ENCODE peak calls at places on chromosomes 7 and 10, in nine cellular contexts. H is tibial nerve, G is ovary, E is transverse colon, O is K562, A is A549, S is stomach, M is HepG2, F is H1. I is an unnamed sample.

GRCh38 chr7:11343818-11344413 is 370.2 kb downstream of the PHF14 start:
- DNase-seq in S (no peak), O (peak), F (no peak), H (peak), E (no peak), A (peak), G (no peak), M (peak), I (no peak)

GRCh38 chr7:153158204-153158603 is 398.7 kb downstream of the ACTR3B start:
- DNase-seq in M (no peak), S (no peak), G (no peak), H (no peak), F (no peak), E (no peak), O (no peak), A (no peak), I (no peak)

GRCh38 chr10:97136744-97137143 is 49.0 kb downstream of the SLIT1 start:
- DNase-seq in F (no peak), E (no peak), S (no peak), M (no peak), H (no peak), G (no peak), O (no peak), A (no peak), I (no peak)

GRCh38 chr7:129471402-129471827 is 30.9 kb upstream of the SMKR1 start:
- DNase-seq in H (no peak), M (no peak), S (no peak), E (no peak), G (no peak), O (no peak), A (no peak), F (no peak), I (no peak)

GRCh38 chr7:93374345-93374940 is 142.3 kb downstream of the VPS50 start:
- DNase-seq in G (no peak), O (peak), H (no peak), E (no peak), S (no peak), M (peak), F (no peak), A (peak), I (no peak)

GRCh38 chr10:49176310-49177268 is 11.6 kb downstream of the TMEM273 start:
- DNase-seq in S (no peak), H (no peak), M (no peak), E (no peak), O (peak), A (no peak), F (no peak), G (no peak), I (no peak)

GRCh38 chr7:29270979-29271658 is 76.5 kb downstream of the CHN2 start:
- DNase-seq in H (no peak), E (no peak), O (no peak), S (no peak), G (no peak), F (no peak), A (no peak), M (peak), I (no peak)

GRCh38 chr7:158957507-158957900 is 101.1 kb downstream of the DYNC2I1 start:
- DNase-seq in H (no peak), E (no peak), O (peak), M (no peak), S (peak), G (no peak), A (no peak), F (no peak), I (no peak)

GRCh38 chr10:60032723-60033122 is 126.4 kb upstream of the CCDC6 start:
- DNase-seq in O (peak), F (no peak), G (no peak), H (peak), M (peak), A (peak), E (peak), S (peak), I (no peak)

GRCh38 chr10:99534939-99535763 is 2.4 kb downstream of the NKX2-3 start:
- DNase-seq in H (no peak), G (no peak), O (no peak), M (no peak), S (no peak), E (peak), F (peak), A (peak), I (no peak)

GRCh38 chr10:70756710-70757360 is 28.3 kb downstream of the TBATA start:
- DNase-seq in M (no peak), H (no peak), O (no peak), A (no peak), F (no peak), G (no peak), E (no peak), S (no peak), I (no peak)

GRCh38 chr10:51170518-51171245 is 96.4 kb downstream of the PRKG1 start:
- DNase-seq in H (no peak), F (no peak), S (no peak), M (no peak), G (no peak), E (no peak), O (no peak), A (no peak), I (no peak)

GRCh38 chr10:132253092-132253687 is 54.6 kb downstream of the STK32C start:
- DNase-seq in F (no peak), G (no peak), O (no peak), S (no peak), M (no peak), H (no peak), A (no peak), E (no peak), I (no peak)

GRCh38 chr10:43126759-43127424 is 11.4 kb upstream of the CSGALNACT2 start:
- DNase-seq in E (peak), F (peak), H (no peak), A (no peak), M (no peak), G (peak), S (peak), O (no peak), I (no peak)

GRCh38 chr10:121411006-121411405 is 187.2 kb downstream of the FGFR2 start:
- DNase-seq in E (no peak), H (no peak), M (no peak), F (no peak), G (no peak), S (no peak), A (no peak), O (no peak), I (no peak)

GRCh38 chr10:103636492-103636891 is 143.0 kb downstream of the NEURL1 start:
- DNase-seq in E (no peak), H (no peak), F (peak), G (no peak), O (no peak), S (no peak), A (no peak), M (no peak), I (no peak)

GRCh38 chr7:87354749-87355148 is 9.3 kb downstream of the CROT start:
- DNase-seq in E (no peak), M (no peak), G (no peak), O (no peak), A (peak), S (no peak), F (no peak), H (no peak), I (no peak)

GRCh38 chr10:97796651-97797050 is 24.9 kb upstream of the SFRP5 start:
- DNase-seq in A (no peak), O (no peak), E (no peak), H (no peak), S (no peak), F (no peak), M (no peak), G (no peak), I (no peak)

GRCh38 chr10:79260803-79261740 is 86.2 kb upstream of the PPIF start:
- DNase-seq in G (peak), A (no peak), H (no peak), S (peak), F (no peak), M (peak), O (no peak), E (no peak), I (no peak)

DNA sequence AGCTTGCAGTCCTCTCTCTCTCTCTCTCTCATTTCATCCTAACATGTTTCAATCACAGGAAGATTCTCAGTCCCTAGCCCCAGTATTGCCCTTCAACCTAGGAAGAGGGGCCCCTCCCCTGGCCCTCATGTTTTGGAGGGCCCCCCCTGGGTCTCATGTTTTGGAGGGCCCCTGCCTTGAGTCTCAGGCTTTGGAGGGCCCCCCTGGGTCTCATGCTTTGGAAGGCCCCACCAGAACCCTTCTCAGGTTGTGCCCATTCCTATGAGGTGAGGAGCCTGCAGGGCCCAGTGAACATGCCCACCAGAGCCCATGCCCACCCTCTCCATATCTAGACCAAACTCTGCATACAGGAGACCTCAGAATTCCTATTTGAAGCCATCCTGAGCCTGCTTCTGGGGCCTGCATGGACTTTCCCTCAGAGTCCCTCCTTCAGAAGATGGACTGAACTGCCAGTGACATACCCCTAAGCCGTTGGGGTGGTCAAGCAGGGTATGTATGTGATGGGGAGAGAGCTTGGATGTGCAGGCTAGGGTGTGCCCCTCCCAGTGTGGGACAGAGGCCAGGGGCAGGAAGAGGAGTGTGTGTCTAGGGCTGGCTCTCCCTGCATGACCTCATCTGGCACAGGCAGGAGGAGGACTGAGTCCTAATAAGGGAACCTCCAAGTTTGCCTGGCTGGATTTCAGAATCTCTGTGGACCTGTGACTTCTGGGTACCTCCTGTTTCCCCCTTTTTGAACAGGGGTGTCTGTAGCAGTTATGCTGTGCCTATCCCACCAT is 8.1 kb upstream of the VDAC2 start:
- DNase-seq in M (peak), A (peak), H (no peak), G (no peak), E (peak), O (no peak), S (peak), F (no peak), I (peak)
- TF ChIP-seq EP300 in M (no peak), A (no peak), H (no peak), G (no peak), E (no peak), O (no peak), S (no peak), F (no peak), I (no peak)

DNA sequence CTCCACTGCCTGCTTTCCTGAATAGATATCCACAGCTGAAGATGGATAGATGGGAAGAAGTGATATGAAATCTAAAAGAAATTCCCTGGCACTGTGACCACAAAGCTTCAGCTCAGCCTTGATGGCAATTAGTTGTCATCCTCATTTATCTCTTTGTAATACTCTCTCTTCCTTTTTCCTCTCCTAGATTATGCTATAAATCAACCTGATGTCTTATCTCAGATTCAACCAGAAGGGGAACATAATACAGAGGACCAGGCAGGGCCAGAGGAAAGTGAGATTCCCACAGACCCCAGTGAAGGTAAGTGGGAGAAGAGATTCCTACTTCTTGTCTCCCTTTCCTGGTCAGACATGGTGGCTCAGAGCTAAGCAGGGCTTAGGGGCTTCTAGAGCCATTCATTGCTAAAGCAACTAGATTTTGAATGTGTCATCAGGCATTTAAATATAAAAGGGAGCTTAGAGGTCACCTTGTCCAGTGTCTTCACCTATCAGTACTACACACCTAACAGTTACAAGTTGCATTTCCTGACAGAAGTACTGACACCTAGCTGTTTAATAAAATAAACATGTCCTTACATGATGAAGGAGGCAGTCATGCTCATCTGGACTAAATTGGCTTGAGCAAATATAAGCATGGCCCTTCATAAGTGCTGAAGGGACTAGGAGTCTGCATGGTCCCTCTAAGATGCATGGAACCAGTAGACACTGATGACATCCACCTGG is 19.5 kb downstream of the ZNF398 start:
- DNase-seq in M (no peak), S (no peak), G (no peak), A (no peak), F (no peak), E (no peak), H (no peak), O (no peak), I (no peak)
- TF ChIP-seq EP300 in M (no peak), S (no peak), G (no peak), A (no peak), F (no peak), E (no peak), H (no peak), O (no peak), I (no peak)

GRCh38 chr7:134922730-134923704 is 63.3 kb upstream of the AGBL3 start:
- DNase-seq in S (no peak), A (no peak), O (peak), E (no peak), H (no peak), M (no peak), F (no peak), G (no peak), I (no peak)
- TF ChIP-seq EP300 in S (no peak), A (no peak), O (no peak), E (no peak), H (no peak), M (no peak), F (no peak), G (no peak), I (no peak)

GRCh38 chr7:78777844-78778243 is 675.6 kb downstream of the MAGI2 start:
- DNase-seq in S (no peak), H (no peak), G (no peak), F (no peak), E (no peak), M (no peak), O (no peak), A (no peak), I (no peak)
- TF ChIP-seq EP300 in S (no peak), H (no peak), G (no peak), F (no peak), E (no peak), M (no peak), O (no peak), A (no peak), I (no peak)

GRCh38 chr7:30473393-30473775 is 5.2 kb downstream of the NOD1 start:
- DNase-seq in S (no peak), E (no peak), H (no peak), O (no peak), F (peak), G (no peak), M (no peak), A (no peak), I (no peak)

GRCh38 chr7:30470783-30471182 is 7.8 kb downstream of the NOD1 start:
- DNase-seq in H (peak), O (peak), G (peak), E (peak), F (no peak), M (no peak), A (peak), S (no peak), I (no peak)

GRCh38 chr7:30471205-30471604 is 7.4 kb downstream of the NOD1 start:
- DNase-seq in E (no peak), A (no peak), M (no peak), S (no peak), G (no peak), O (no peak), H (no peak), F (no peak), I (no peak)

GRCh38 chr7:30472771-30473392 is 5.7 kb downstream of the NOD1 start:
- DNase-seq in M (no peak), E (no peak), G (no peak), H (no peak), S (no peak), A (no peak), O (no peak), F (peak), I (no peak)

GRCh38 chr7:30472081-30472770 is 6.4 kb downstream of the NOD1 start:
- DNase-seq in O (no peak), F (peak), A (no peak), S (no peak), G (no peak), E (no peak), H (no peak), M (no peak), I (no peak)
- TF ChIP-seq EP300 in O (no peak), F (no peak), A (no peak), S (no peak), G (no peak), E (no peak), H (no peak), M (no peak), I (no peak)

GRCh38 chr10:1086787-1087186 is 30.6 kb downstream of the WDR37 start:
- DNase-seq in H (no peak), E (no peak), A (no peak), S (no peak), O (no peak), G (no peak), F (no peak), M (no peak), I (no peak)

GRCh38 chr10:1090696-1091095 is 34.5 kb downstream of the WDR37 start:
- DNase-seq in E (no peak), A (no peak), H (no peak), G (no peak), F (no peak), M (no peak), O (no peak), S (no peak), I (no peak)

GRCh38 chr10:1085258-1085657 is 29.1 kb downstream of the WDR37 start:
- DNase-seq in H (no peak), G (no peak), M (no peak), F (no peak), O (no peak), S (no peak), A (no peak), E (no peak), I (no peak)

GRCh38 chr10:1093696-1094095 is 37.5 kb downstream of the WDR37 start:
- DNase-seq in F (no peak), G (no peak), H (no peak), S (no peak), E (no peak), O (no peak), A (no peak), M (no peak), I (no peak)

DNA sequence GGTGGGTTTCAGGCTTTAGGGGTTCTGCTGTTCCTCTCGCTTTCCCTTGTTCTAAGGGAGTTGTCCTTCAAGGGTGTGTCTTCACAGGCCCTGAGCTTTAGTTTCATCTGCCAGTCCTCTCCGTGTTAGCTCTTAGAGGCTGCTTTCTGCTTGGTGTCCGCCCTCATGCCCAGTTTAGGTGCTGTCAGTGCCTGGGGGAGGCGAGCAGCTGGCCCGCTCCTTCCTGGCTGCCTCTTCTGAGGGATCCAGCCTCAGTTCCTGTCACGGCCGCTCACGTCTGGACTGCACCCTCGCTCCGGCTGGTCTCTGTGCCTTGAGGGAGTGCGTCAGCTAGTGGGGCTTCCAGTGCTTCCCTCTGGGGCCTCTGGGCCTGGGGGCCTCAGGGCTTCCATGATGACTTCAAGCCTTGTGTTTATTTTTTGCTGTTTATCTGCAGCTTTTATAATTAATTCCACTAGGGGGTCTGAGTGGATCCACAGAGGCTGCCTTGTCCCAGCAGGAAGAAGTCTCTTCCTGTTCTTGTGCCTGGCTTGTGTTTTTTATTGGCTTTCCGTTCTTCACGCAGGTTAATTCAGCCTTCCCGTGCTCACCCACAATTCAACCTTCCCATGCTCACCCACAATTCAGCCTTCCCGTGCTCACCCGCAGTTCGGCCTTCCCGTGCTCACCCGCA is 33.0 kb downstream of the WDR37 start:
- DNase-seq in A (no peak), H (no peak), F (no peak), O (no peak), E (no peak), G (no peak), M (no peak), S (no peak), I (no peak)
- TF ChIP-seq EP300 in A (no peak), H (no peak), F (no peak), O (no peak), E (no peak), G (no peak), M (no peak), S (no peak), I (no peak)

GRCh38 chr7:106681815-106682495 is 21.0 kb upstream of the CCDC71L start:
- DNase-seq in H (no peak), G (no peak), S (no peak), E (no peak), F (no peak), O (no peak), A (peak), M (no peak), I (no peak)
- TF ChIP-seq EP300 in H (no peak), G (no peak), S (no peak), E (no peak), F (no peak), O (no peak), A (no peak), M (no peak), I (no peak)

DNA sequence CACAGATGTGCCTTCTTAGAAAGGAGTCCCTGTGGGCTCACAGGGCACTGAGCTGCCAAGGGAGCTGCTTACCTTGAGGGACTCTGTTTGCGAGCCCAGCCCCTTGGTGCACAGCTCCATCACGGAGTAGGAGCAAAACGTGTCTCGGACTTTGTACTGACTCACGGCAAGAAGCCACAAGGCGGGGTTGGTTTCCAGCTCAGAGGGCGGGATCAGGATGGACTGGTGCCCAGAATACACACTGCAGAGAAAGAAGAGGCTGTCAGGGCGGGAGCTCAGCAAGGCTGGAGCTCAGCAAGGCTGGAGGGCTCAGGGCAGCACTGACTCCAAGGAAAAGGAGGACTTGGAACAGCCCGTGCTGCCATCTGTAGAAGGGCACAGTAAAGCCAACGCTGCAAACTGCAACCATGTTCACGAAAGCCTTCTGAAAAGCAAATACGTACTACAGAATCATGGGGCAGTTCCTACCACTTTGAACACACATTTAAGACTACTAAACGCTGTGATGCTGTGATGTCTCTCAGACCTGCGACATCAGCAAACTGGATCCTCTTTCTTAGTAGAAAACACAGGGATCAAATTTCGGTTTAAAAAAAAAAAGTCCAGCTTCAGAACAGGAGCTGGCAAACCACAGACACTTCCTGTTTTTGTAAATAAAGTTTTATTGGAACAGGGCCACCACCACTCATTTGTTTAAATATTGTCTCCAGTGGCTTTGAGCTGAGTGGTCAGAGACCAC is 194.3 kb downstream of the ZMYND11 start:
- DNase-seq in M (peak), H (peak), A (peak), O (peak), S (peak), F (peak), G (peak), E (peak), I (peak)
- TF ChIP-seq EP300 in M (no peak), H (no peak), A (no peak), O (no peak), S (peak), F (no peak), G (no peak), E (no peak), I (no peak)